ENCODE peak calls at places on chromosomes 12 and 14, in nine cellular contexts. One of them, this sample, is unnamed.

GRCh38 chr12:103442822-103443221 is 52.9 kb downstream of the C12orf42 start:
- DNase-seq in body of pancreas: no peak
- DNase-seq in AG04450: no peak
- DNase-seq in lower leg skin: no peak
- DNase-seq in tibial artery: no peak
- DNase-seq in IMR-90: no peak
- DNase-seq in heart left ventricle: no peak
- DNase-seq in Calu3: no peak
- DNase-seq in endothelial cell: no peak
- DNase-seq in this sample: no peak

GRCh38 chr14:55789442-55789841 is 209.4 kb downstream of the KTN1 start:
- DNase-seq in body of pancreas: no peak
- DNase-seq in AG04450: no peak
- DNase-seq in lower leg skin: no peak
- DNase-seq in tibial artery: no peak
- DNase-seq in IMR-90: peak
- DNase-seq in heart left ventricle: no peak
- DNase-seq in Calu3: no peak
- DNase-seq in endothelial cell: no peak
- DNase-seq in this sample: no peak

GRCh38 chr14:74634481-74634880 is 22.4 kb upstream of the LTBP2 start:
- DNase-seq in body of pancreas: no peak
- DNase-seq in AG04450: no peak
- DNase-seq in lower leg skin: no peak
- DNase-seq in tibial artery: no peak
- DNase-seq in IMR-90: peak
- DNase-seq in heart left ventricle: no peak
- DNase-seq in Calu3: no peak
- DNase-seq in endothelial cell: no peak
- DNase-seq in this sample: no peak

GRCh38 chr12:94318178-94318577 is 141.5 kb downstream of the CEP83 start:
- DNase-seq in body of pancreas: no peak
- DNase-seq in AG04450: no peak
- DNase-seq in lower leg skin: no peak
- DNase-seq in tibial artery: no peak
- DNase-seq in IMR-90: no peak
- DNase-seq in heart left ventricle: no peak
- DNase-seq in Calu3: no peak
- DNase-seq in endothelial cell: no peak
- DNase-seq in this sample: no peak

GRCh38 chr12:119695034-119695433 is 27.1 kb downstream of the PRKAB1 start:
- DNase-seq in body of pancreas: no peak
- DNase-seq in AG04450: no peak
- DNase-seq in lower leg skin: no peak
- DNase-seq in tibial artery: peak
- DNase-seq in IMR-90: no peak
- DNase-seq in heart left ventricle: no peak
- DNase-seq in Calu3: no peak
- DNase-seq in endothelial cell: no peak
- DNase-seq in this sample: no peak

GRCh38 chr14:99589651-99590530 is 14.1 kb downstream of the CCDC85C start:
- DNase-seq in body of pancreas: no peak
- DNase-seq in AG04450: no peak
- DNase-seq in lower leg skin: no peak
- DNase-seq in tibial artery: no peak
- DNase-seq in IMR-90: no peak
- DNase-seq in heart left ventricle: no peak
- DNase-seq in Calu3: no peak
- DNase-seq in endothelial cell: no peak
- DNase-seq in this sample: no peak

GRCh38 chr12:3311491-3312103 is 179.4 kb upstream of the PRMT8 start:
- DNase-seq in body of pancreas: no peak
- DNase-seq in AG04450: no peak
- DNase-seq in lower leg skin: no peak
- DNase-seq in tibial artery: no peak
- DNase-seq in IMR-90: no peak
- DNase-seq in heart left ventricle: no peak
- DNase-seq in Calu3: no peak
- DNase-seq in endothelial cell: no peak
- DNase-seq in this sample: no peak

GRCh38 chr14:69693145-69693544 is 73.8 kb upstream of the SRSF5 start:
- DNase-seq in body of pancreas: no peak
- DNase-seq in AG04450: no peak
- DNase-seq in lower leg skin: no peak
- DNase-seq in tibial artery: no peak
- DNase-seq in IMR-90: no peak
- DNase-seq in heart left ventricle: no peak
- DNase-seq in Calu3: no peak
- DNase-seq in endothelial cell: no peak
- DNase-seq in this sample: peak

GRCh38 chr12:3140284-3140683 is 63.1 kb downstream of the TSPAN9 start:
- DNase-seq in body of pancreas: no peak
- DNase-seq in AG04450: no peak
- DNase-seq in lower leg skin: no peak
- DNase-seq in tibial artery: no peak
- DNase-seq in IMR-90: no peak
- DNase-seq in heart left ventricle: no peak
- DNase-seq in Calu3: no peak
- DNase-seq in endothelial cell: no peak
- DNase-seq in this sample: no peak

GRCh38 chr12:88113871-88114270 is 28.0 kb downstream of the CEP290 start:
- DNase-seq in body of pancreas: no peak
- DNase-seq in AG04450: no peak
- DNase-seq in lower leg skin: no peak
- DNase-seq in tibial artery: no peak
- DNase-seq in IMR-90: peak
- DNase-seq in heart left ventricle: no peak
- DNase-seq in Calu3: no peak
- DNase-seq in endothelial cell: no peak
- DNase-seq in this sample: no peak

GRCh38 chr12:45088608-45089007 is 37.7 kb upstream of the DBX2 start:
- DNase-seq in body of pancreas: no peak
- DNase-seq in AG04450: no peak
- DNase-seq in lower leg skin: no peak
- DNase-seq in tibial artery: no peak
- DNase-seq in IMR-90: no peak
- DNase-seq in heart left ventricle: no peak
- DNase-seq in Calu3: no peak
- DNase-seq in endothelial cell: no peak
- DNase-seq in this sample: no peak

GRCh38 chr12:131105736-131106356 is 152.1 kb downstream of the ADGRD1 start:
- DNase-seq in body of pancreas: no peak
- DNase-seq in AG04450: no peak
- DNase-seq in lower leg skin: peak
- DNase-seq in tibial artery: peak
- DNase-seq in IMR-90: no peak
- DNase-seq in heart left ventricle: no peak
- DNase-seq in Calu3: no peak
- DNase-seq in endothelial cell: no peak
- DNase-seq in this sample: peak

GRCh38 chr12:131101703-131102492 is 148.2 kb downstream of the ADGRD1 start:
- DNase-seq in body of pancreas: no peak
- DNase-seq in AG04450: no peak
- DNase-seq in lower leg skin: no peak
- DNase-seq in tibial artery: no peak
- DNase-seq in IMR-90: no peak
- DNase-seq in heart left ventricle: no peak
- DNase-seq in Calu3: no peak
- DNase-seq in endothelial cell: no peak
- DNase-seq in this sample: no peak

GRCh38 chr14:20632448-20632830 is 9.1 kb downstream of the OR6S1 start:
- DNase-seq in body of pancreas: no peak
- DNase-seq in AG04450: no peak
- DNase-seq in lower leg skin: no peak
- DNase-seq in tibial artery: no peak
- DNase-seq in IMR-90: no peak
- DNase-seq in heart left ventricle: no peak
- DNase-seq in Calu3: peak
- DNase-seq in endothelial cell: no peak
- DNase-seq in this sample: peak

GRCh38 chr12:121810833-121811433 is 7.1 kb downstream of the SETD1B start:
- DNase-seq in body of pancreas: no peak
- DNase-seq in AG04450: no peak
- DNase-seq in lower leg skin: no peak
- DNase-seq in tibial artery: no peak
- DNase-seq in IMR-90: no peak
- DNase-seq in heart left ventricle: no peak
- DNase-seq in Calu3: no peak
- DNase-seq in endothelial cell: no peak
- DNase-seq in this sample: no peak

GRCh38 chr14:105088812-105089745 is 23.8 kb upstream of the GPR132 start:
- DNase-seq in body of pancreas: no peak
- DNase-seq in AG04450: no peak
- DNase-seq in lower leg skin: no peak
- DNase-seq in tibial artery: peak
- DNase-seq in IMR-90: peak
- DNase-seq in heart left ventricle: peak
- DNase-seq in Calu3: no peak
- DNase-seq in endothelial cell: no peak
- DNase-seq in this sample: no peak

GRCh38 chr14:103698380-103699260 is 16.6 kb downstream of the XRCC3 start:
- DNase-seq in body of pancreas: peak
- DNase-seq in AG04450: no peak
- DNase-seq in lower leg skin: peak
- DNase-seq in tibial artery: no peak
- DNase-seq in IMR-90: no peak
- DNase-seq in heart left ventricle: no peak
- DNase-seq in Calu3: no peak
- DNase-seq in endothelial cell: no peak
- DNase-seq in this sample: no peak

GRCh38 chr12:45688188-45688587 is 41.3 kb upstream of the ARID2 start:
- DNase-seq in body of pancreas: no peak
- DNase-seq in AG04450: no peak
- DNase-seq in lower leg skin: no peak
- DNase-seq in tibial artery: no peak
- DNase-seq in IMR-90: no peak
- DNase-seq in heart left ventricle: no peak
- DNase-seq in Calu3: no peak
- DNase-seq in endothelial cell: no peak
- DNase-seq in this sample: no peak

DNA sequence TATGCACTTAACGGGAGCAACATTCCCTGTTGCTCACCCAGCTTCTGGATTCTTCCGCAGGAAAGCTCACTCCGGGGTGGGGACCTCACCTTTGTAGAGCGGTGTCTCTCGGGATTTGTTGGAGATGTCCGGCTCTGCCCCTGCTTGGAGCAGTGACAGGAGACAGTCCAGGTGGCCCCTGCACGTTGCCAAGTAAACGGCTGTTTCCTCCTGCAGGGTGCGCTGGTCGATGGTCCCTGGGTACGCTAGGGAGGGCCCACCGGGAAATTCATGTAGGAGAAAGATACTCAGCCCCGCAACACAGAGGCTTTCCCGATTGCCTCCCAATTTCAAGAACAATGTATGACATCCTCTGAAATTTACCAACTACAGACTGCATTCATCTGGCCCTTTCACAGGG is 23.1 kb downstream of the ASB2 start:
- DNase-seq in body of pancreas: no peak
- DNase-seq in AG04450: no peak
- DNase-seq in lower leg skin: no peak
- DNase-seq in tibial artery: no peak
- DNase-seq in IMR-90: no peak
- DNase-seq in heart left ventricle: no peak
- DNase-seq in Calu3: no peak
- DNase-seq in endothelial cell: no peak
- DNase-seq in this sample: no peak
- TF ChIP-seq CTCF in body of pancreas: no peak
- TF ChIP-seq CTCF in AG04450: no peak
- TF ChIP-seq CTCF in lower leg skin: no peak
- TF ChIP-seq CTCF in tibial artery: no peak
- TF ChIP-seq CTCF in IMR-90: no peak
- TF ChIP-seq CTCF in heart left ventricle: peak
- TF ChIP-seq CTCF in Calu3: no peak
- TF ChIP-seq CTCF in endothelial cell: no peak
- TF ChIP-seq CTCF in this sample: no peak

GRCh38 chr12:111578276-111578970 is 20.7 kb downstream of the ATXN2 start:
- DNase-seq in body of pancreas: no peak
- DNase-seq in AG04450: peak
- DNase-seq in lower leg skin: no peak
- DNase-seq in tibial artery: no peak
- DNase-seq in IMR-90: peak
- DNase-seq in heart left ventricle: no peak
- DNase-seq in Calu3: no peak
- DNase-seq in endothelial cell: no peak
- DNase-seq in this sample: no peak
- TF ChIP-seq CTCF in body of pancreas: no peak
- TF ChIP-seq CTCF in AG04450: no peak
- TF ChIP-seq CTCF in lower leg skin: no peak
- TF ChIP-seq CTCF in tibial artery: no peak
- TF ChIP-seq CTCF in IMR-90: no peak
- TF ChIP-seq CTCF in heart left ventricle: no peak
- TF ChIP-seq CTCF in Calu3: no peak
- TF ChIP-seq CTCF in endothelial cell: no peak
- TF ChIP-seq CTCF in this sample: no peak

DNA sequence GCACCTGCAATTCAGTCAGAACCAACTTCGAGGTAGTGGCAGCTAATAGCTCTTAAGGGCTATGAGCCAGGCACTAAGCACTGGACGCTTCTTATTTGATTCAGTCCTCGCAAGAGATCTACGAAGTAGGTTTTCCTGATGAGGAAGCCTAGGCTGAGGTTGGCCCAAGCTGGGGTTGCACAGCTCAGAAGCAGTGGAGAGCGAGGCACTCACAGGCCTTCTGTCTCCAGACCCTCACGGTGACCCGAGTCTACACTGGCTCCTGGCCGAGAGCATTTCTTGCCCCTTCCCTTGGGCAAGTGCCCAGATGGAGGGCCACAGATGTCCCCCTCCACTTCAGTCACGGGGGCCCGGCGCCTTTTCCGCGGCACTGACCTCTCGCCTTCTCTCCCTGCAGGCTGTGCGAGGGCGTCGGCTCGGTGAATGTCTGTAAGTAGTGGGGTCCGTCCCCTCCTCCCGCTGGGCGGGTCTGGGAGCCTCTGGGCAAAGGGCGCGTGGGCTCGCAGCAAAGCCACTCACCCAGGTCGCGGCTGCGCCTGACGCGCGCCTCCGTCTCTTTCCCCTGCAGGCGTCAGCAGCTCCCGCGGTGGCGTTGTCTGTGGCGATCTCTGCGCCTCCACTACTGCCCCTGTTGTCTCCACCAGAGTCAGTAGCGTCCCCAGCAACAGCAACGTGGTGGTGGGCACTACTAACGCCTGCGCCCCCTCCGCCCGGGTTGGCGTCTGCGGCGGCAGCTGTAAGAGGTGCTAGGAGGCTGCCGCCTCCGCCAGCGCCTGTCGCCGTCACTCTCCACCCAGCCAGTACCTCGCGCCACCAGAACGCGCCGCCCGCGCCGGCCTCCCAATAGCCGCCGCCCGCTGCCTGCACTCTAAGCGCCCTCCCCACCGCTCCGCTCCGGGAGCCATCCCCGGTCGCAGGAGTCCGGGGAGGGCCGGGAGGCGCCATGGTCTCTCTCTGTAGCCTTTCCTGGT is 13.1 kb downstream of the KRT83 start:
- DNase-seq in body of pancreas: peak
- DNase-seq in AG04450: no peak
- DNase-seq in lower leg skin: peak
- DNase-seq in tibial artery: peak
- DNase-seq in IMR-90: peak
- DNase-seq in heart left ventricle: peak
- DNase-seq in Calu3: peak
- DNase-seq in endothelial cell: peak
- DNase-seq in this sample: peak
- TF ChIP-seq CTCF in body of pancreas: no peak
- TF ChIP-seq CTCF in AG04450: no peak
- TF ChIP-seq CTCF in lower leg skin: no peak
- TF ChIP-seq CTCF in tibial artery: peak
- TF ChIP-seq CTCF in IMR-90: peak
- TF ChIP-seq CTCF in heart left ventricle: peak
- TF ChIP-seq CTCF in Calu3: no peak
- TF ChIP-seq CTCF in endothelial cell: peak
- TF ChIP-seq CTCF in this sample: no peak

GRCh38 chr14:93778453-93778852 is 9.8 kb downstream of the PRIMA1 start:
- DNase-seq in body of pancreas: no peak
- DNase-seq in AG04450: no peak
- DNase-seq in lower leg skin: no peak
- DNase-seq in tibial artery: no peak
- DNase-seq in IMR-90: no peak
- DNase-seq in heart left ventricle: no peak
- DNase-seq in Calu3: no peak
- DNase-seq in endothelial cell: no peak
- DNase-seq in this sample: no peak
- TF ChIP-seq CTCF in body of pancreas: no peak
- TF ChIP-seq CTCF in AG04450: no peak
- TF ChIP-seq CTCF in lower leg skin: no peak
- TF ChIP-seq CTCF in tibial artery: no peak
- TF ChIP-seq CTCF in IMR-90: no peak
- TF ChIP-seq CTCF in heart left ventricle: no peak
- TF ChIP-seq CTCF in Calu3: no peak
- TF ChIP-seq CTCF in endothelial cell: no peak
- TF ChIP-seq CTCF in this sample: no peak

This sample was measured in glutamatergic neuron.